ENCODE peak calls at places on chromosomes 3 and 15, in five cellular contexts. S, W, P, K and N are unnamed samples. For H3K36me3, the result is how much of the 10 kb centered on the place peaks cover.

GRCh38 chr3:133547432-133548041 is 25.9 kb upstream of the CDV3 start:
- DNase-seq in S (peak), W (peak), P (peak), K (no peak), N (peak)

GRCh38 chr3:24678441-24678865 is 183.8 kb upstream of the THRB start:
- DNase-seq in S (peak), W (peak), P (no peak), K (no peak), N (no peak)

GRCh38 chr3:123396171-123397049 is 52.5 kb downstream of the ADCY5 start:
- DNase-seq in S (no peak), W (no peak), P (no peak), K (no peak), N (no peak)

GRCh38 chr3:11847607-11848006 is 922 bp upstream of the TAMM41 start:
- DNase-seq in S (no peak), W (no peak), P (no peak), K (no peak), N (no peak)

GRCh38 chr15:65060641-65061397 is 7.0 kb downstream of the RASL12 start:
- DNase-seq in S (no peak), W (no peak), P (no peak), K (no peak), N (peak)

GRCh38 chr15:89864958-89865739 is 28.6 kb downstream of the AP3S2 start:
- DNase-seq in S (no peak), W (no peak), P (no peak), K (no peak), N (no peak)

GRCh38 chr15:100786901-100787566 is 92.6 kb upstream of the ALDH1A3 start:
- DNase-seq in S (no peak), W (no peak), P (no peak), K (no peak), N (no peak)

GRCh38 chr3:31133541-31133940 is 239.1 kb upstream of the GADL1 start:
- DNase-seq in S (no peak), W (no peak), P (no peak), K (no peak), N (no peak)

GRCh38 chr3:69204315-69204957 is 82.0 kb upstream of the LMOD3 start:
- DNase-seq in S (no peak), W (no peak), P (no peak), K (no peak), N (no peak)

GRCh38 chr3:11131371-11131770 is 22.9 kb upstream of the HRH1 start:
- DNase-seq in S (no peak), W (no peak), P (no peak), K (no peak), N (no peak)

GRCh38 chr3:190579514-190580137 is 65.7 kb downstream of the IL1RAP start:
- DNase-seq in S (no peak), W (no peak), P (no peak), K (no peak), N (no peak)

GRCh38 chr3:47586746-47587145 is 8.1 kb upstream of the CSPG5 start:
- DNase-seq in S (no peak), W (no peak), P (no peak), K (no peak), N (no peak)

GRCh38 chr3:47583320-47584075 is 4.8 kb upstream of the CSPG5 start:
- DNase-seq in S (no peak), W (no peak), P (no peak), K (no peak), N (no peak)

GRCh38 chr3:47590212-47590611 is 11.5 kb upstream of the CSPG5 start:
- DNase-seq in S (no peak), W (no peak), P (no peak), K (no peak), N (no peak)

GRCh38 chr3:47588053-47588452 is 9.4 kb upstream of the CSPG5 start:
- DNase-seq in S (no peak), W (no peak), P (no peak), K (no peak), N (no peak)

GRCh38 chr3:47588587-47588986 is 9.9 kb upstream of the CSPG5 start:
- DNase-seq in S (no peak), W (no peak), P (no peak), K (no peak), N (no peak)
- H3K36me3 ChIP-seq in S (under half), W (under half), P (half or more), K (under half), N (half or more)

GRCh38 chr3:146421814-146422748 is 47.3 kb downstream of the PLSCR2 start:
- DNase-seq in S (no peak), W (no peak), P (no peak), K (no peak), N (no peak)
- TF ChIP-seq CTCF in S (no peak), W (no peak), P (no peak), K (no peak), N (no peak)

GRCh38 chr3:38130631-38131065 is 6.3 kb downstream of the ACAA1 start:
- DNase-seq in S (no peak), W (no peak), P (peak), K (no peak), N (no peak)

GRCh38 chr3:38129058-38129457 is 7.9 kb downstream of the ACAA1 start:
- DNase-seq in S (no peak), W (no peak), P (peak), K (no peak), N (no peak)

GRCh38 chr3:38131621-38132369 is 5.1 kb downstream of the ACAA1 start:
- DNase-seq in S (no peak), W (no peak), P (peak), K (no peak), N (no peak)

GRCh38 chr3:38128303-38128655 is 8.6 kb downstream of the ACAA1 start:
- DNase-seq in S (no peak), W (no peak), P (peak), K (no peak), N (no peak)

DNA sequence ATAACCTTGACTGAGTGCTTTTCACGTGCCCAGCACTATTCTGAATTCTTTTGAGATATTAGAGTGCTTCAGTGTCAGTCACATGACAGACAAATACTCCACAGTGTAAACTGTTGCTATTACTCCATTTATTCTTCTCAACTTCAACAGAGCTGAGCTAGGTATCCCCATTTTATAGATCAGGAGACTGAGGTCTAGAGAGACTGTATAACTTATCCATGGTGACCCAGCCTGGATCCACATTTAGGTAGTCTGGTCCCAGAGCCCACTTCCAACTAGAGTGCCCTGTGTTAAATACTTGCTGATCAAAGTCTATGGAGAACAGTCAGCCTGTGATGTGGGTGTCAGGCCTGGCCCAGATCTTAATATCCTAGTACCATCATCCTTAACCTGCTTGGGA is 6.7 kb downstream of the ACAA1 start:
- DNase-seq in S (no peak), W (no peak), P (no peak), K (no peak), N (no peak)
- H3K36me3 ChIP-seq in S (half or more), W (under half), P (half or more), K (under half), N (half or more)

DNA sequence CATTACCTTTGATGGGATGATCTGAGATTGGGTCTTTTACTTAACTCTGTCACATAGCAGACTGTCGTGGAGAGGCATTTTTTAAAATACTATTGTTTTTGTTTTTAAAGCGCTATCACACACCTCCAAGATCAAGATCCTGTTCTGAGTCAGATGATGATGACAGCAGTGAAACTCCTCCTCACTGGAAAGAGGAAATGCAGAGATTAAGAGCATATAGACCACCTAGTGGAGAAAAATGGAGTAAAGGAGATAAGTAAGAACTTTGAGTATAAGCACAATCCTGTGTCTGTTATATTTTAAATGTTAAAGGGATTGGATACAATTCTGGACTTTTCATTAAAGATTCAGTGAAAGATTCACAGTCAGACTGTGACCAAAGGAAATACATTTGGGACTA is 18.4 kb upstream of the ZBTB47 start:
- DNase-seq in S (no peak), W (no peak), P (no peak), K (no peak), N (no peak)
- TF ChIP-seq CTCF in S (no peak), W (no peak), P (no peak), K (no peak), N (peak)

DNA sequence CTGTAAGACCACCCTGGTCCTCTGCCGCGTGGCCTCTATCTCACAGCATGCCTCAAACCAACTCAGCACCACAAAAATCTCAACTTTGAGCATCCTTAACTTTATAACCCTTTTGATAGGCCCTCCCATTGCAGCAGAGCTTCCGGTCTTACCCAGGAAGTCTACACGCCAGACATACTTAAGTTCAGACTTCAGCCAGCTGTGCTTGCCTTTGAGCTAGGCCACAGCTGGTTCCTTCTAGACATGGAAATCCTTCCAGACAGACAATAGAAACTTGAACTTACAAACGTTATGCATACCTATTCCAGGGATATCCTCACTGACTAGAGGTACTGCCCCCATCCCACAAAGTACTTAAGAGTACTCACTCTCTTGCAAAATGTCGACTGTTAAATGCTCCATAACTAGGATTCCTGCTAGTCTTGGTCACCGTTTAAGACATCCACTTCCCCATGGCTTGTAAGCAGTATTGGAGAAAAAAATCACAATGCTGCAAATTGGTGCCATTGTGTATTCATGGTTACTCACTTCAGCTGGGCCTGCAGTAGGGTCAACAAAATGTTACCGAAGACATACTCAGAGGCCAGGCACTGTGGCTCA is 183.5 kb downstream of the TBL1XR1 start:
- DNase-seq in S (no peak), W (no peak), P (no peak), K (no peak), N (no peak)
- H3K36me3 ChIP-seq in S (under half), W (under half), P (under half), K (under half), N (under half)

GRCh38 chr3:15794842-15795562 is 2.8 kb downstream of the ANKRD28 start:
- DNase-seq in S (no peak), W (no peak), P (no peak), K (no peak), N (no peak)
- TF ChIP-seq CTCF in S (peak), W (no peak), P (no peak), K (no peak), N (no peak)

GRCh38 chr15:68220967-68221366 is 8.6 kb downstream of the CLN6 start:
- DNase-seq in S (no peak), W (no peak), P (no peak), K (no peak), N (no peak)
- H3K36me3 ChIP-seq in S (under half), W (under half), P (under half), K (under half), N (under half)